ENCODE peak calls at places on chromosome 4, in nine cellular contexts. G is Peyer's patch, H is NB4, B is IMR-90, N is suprapubic skin, W is A549, K is stomach, S is transverse colon, D is H1. L is an unnamed sample.

GRCh38 chr4:119300072-119300387 is 21.9 kb downstream of the FABP2 start:
- DNase-seq in D (no peak), H (peak), N (peak), W (no peak), B (peak), G (peak), K (peak), S (peak), L (peak)

GRCh38 chr4:56653461-56654237 is 27.4 kb downstream of the HOPX start:
- DNase-seq in D (no peak), G (no peak), S (peak), W (no peak), H (peak), N (no peak), B (no peak), K (no peak), L (no peak)

GRCh38 chr4:36349904-36350554 is 68.6 kb downstream of the DTHD1 start:
- DNase-seq in H (no peak), G (no peak), S (no peak), B (no peak), W (no peak), D (no peak), N (no peak), K (no peak), L (no peak)

GRCh38 chr4:176781739-176782100 is 11.0 kb downstream of the VEGFC start:
- DNase-seq in D (no peak), H (no peak), N (no peak), S (no peak), K (no peak), B (no peak), G (no peak), W (no peak), L (no peak)

GRCh38 chr4:186723207-186724047 is at the start of gene FAT1:
- DNase-seq in B (peak), S (peak), K (peak), W (peak), D (no peak), H (no peak), G (no peak), N (peak), L (no peak)

GRCh38 chr4:21896767-21897166 is 51.8 kb downstream of the KCNIP4 start:
- DNase-seq in S (no peak), G (no peak), K (no peak), H (no peak), B (no peak), W (no peak), D (no peak), N (no peak), L (no peak)

GRCh38 chr4:110622841-110623709 is at the start of gene PITX2:
- DNase-seq in S (peak), B (peak), W (no peak), K (no peak), G (no peak), D (peak), N (peak), H (no peak), L (peak)

GRCh38 chr4:169107528-169107927 is 97.5 kb upstream of the CBR4 start:
- DNase-seq in W (no peak), G (no peak), B (no peak), K (no peak), H (no peak), S (no peak), D (no peak), N (no peak), L (no peak)

DNA sequence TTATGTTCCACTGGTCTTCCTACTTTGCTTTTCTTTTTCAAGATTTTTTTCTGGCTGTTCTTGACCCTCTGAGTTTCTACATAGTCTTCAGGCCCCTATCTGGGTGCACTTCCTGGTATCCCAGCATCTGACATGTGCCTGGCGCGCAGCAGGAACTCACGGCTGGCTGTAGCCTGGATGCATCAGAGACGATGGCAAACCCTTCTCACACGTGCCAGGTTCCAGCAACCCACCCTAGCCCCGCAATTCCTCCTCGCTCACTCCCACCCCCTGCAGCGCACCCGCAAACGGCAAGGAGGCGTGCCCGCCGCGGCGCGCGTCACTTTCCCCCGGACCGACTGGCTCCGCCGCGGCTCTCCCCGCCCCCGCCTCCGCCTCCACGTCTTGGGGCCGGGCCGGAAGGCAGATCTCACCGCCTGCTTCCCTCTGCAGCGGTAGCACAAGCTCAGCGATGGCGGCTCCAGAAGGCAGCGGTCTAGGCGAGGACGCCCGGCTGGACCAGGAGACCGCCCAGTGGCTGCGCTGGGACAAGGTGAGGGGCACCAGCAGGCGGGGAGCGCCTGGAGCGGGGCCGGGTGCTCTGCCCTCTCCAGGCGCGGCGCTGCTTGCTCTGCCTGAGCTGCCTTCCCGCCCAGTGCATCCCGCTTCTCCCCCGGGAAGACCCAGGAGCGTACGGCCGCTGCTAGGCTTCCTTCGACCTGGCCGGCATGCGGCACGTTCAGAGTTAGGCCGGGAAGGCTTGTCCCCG is at the start of gene PGM2:
- DNase-seq in H (peak), W (peak), N (peak), D (peak), K (peak), B (peak), S (peak), G (peak), L (peak)
- TF ChIP-seq POLR2A in H (peak), W (peak), N (peak), D (peak), K (no peak), B (peak), S (peak), G (peak), L (peak)

DNA sequence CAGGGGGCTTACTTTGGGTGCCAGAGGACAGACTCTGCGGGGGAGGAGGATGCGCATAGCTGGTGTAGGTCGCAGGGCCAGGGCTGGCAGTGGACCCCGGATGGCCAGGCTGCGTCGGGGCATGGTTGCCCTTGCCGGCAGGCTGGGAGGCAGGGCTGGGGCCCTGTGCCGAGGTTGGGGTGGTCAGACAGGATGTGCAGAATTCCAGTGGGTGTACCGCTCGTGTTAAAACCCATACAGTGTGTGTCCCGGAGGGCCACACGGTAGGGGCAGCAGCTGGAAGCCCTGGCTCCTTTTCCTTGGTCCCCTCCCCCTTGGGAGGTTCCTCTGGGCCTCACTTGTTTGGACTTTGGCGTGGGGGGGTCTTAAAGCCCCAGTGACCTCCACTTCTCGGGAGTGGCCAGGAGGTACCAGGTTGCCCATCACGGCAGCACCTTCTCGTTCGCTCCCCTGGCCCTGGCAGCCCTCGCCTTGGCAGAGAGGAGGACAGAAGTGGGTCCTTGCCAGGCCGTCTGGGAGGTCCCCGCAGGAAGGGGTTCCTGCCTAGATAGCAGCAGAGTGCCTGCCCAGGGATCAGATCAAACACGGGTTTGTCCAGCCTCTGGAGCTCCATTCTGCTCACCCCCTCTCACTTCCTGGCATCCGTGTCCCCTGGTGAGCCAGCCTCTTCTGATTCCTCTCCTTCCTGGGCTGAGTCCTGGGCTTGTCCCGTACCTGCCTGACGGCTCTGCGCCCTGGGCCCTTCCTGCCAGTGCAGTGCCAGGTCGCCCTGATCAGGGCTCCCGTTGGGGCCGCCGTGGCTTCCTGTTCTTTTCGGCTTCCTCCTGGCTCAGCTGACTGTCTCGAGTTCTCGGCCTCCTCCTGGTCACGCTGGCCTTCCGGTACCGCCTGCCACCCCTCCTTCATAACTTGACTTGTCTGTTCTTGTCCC is 56.7 kb upstream of the HGFAC start:
- DNase-seq in H (no peak), B (no peak), G (no peak), S (peak), D (no peak), N (no peak), W (no peak), K (no peak), L (peak)
- TF ChIP-seq POLR2A in H (no peak), B (no peak), G (no peak), S (peak), D (no peak), N (no peak), W (no peak), K (no peak), L (no peak)

GRCh38 chr4:96992443-96992842 is 1150.8 kb downstream of the STPG2 start:
- DNase-seq in K (no peak), B (no peak), D (no peak), H (no peak), W (no peak), G (no peak), N (no peak), S (no peak), L (no peak)
- TF ChIP-seq POLR2A in K (no peak), B (no peak), D (no peak), H (no peak), W (no peak), G (no peak), N (no peak), S (no peak), L (no peak)

DNA sequence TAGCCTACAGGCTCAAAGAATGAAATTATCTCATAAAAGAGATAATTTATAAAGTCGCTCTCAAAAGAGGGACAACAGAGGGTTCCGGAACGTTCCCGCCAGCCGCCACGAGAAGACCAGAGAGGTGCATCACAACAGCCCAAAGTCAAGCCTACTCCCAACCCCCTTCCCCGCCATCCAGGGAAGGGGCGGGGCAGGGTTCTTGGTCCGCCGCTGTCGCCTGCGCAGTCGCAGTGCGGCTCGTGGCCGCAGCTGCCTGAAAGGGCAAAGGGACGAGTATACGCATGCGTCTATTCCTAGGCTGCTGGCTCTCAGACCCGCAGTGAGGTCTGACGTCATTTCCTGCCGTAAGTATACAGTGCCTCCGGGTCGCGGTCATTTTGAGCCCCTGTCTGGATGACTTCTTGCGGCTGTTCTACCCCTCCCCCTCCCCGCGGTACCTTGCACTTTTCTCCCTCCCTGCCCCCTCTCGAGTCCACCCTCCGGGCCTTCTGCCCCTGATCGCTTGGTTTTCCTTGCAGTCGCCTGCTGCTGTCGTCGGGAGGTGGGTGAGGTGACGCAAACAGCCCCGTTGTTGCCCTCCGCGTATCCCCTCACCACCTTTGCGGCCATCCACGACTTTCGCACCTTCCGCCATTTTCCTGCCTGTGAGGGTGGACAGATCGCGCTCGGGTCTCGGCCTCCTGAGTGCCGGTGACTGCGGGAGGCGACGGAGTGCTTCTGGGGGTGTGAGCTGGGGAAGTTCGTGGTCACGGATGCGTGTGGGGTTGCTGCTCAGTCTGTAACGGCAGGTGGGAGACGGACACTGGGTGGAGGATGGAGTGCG is at the start of gene OCIAD1:
- DNase-seq in N (peak), W (peak), G (peak), B (peak), H (peak), S (peak), D (peak), K (peak), L (peak)
- TF ChIP-seq POLR2A in N (no peak), W (peak), G (no peak), B (peak), H (peak), S (peak), D (peak), K (peak), L (no peak)

DNA sequence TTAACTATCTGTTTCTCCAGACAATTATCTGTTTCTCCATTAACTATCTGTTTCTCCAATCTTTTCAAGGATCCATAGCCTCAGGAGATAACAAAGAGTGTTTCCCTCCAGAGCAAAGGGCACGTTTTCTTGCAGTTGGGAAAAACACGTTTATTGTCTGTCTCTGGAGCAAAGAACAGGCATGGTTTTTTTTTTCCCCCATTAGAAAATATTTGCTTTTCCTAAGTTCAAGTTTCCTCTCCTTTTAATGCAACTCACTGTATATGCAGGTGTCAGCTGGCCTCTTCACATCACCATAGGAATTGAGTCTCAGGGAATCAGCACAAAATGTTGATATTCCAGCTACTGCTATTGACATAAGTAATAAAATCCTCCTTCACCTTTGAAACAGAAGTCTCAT is 984.4 kb downstream of the RAB28 start:
- DNase-seq in S (peak), K (no peak), W (no peak), N (no peak), B (no peak), D (no peak), G (no peak), H (no peak), L (no peak)
- TF ChIP-seq POLR2A in S (no peak), K (no peak), W (no peak), N (no peak), B (no peak), D (no peak), G (no peak), H (no peak), L (no peak)

GRCh38 chr4:162683659-162684370 is 482.9 kb downstream of the NAF1 start:
- DNase-seq in D (no peak), H (no peak), K (no peak), G (no peak), S (no peak), N (no peak), B (no peak), W (peak), L (no peak)
- TF ChIP-seq POLR2A in D (no peak), H (no peak), K (no peak), G (no peak), S (no peak), N (no peak), B (no peak), W (no peak), L (no peak)

GRCh38 chr4:7516116-7516772 is 81.5 kb upstream of the PSAPL1 start:
- DNase-seq in S (no peak), H (no peak), W (no peak), N (no peak), B (no peak), G (no peak), D (no peak), K (no peak), L (no peak)
- TF ChIP-seq POLR2A in S (no peak), H (no peak), W (no peak), N (no peak), B (no peak), G (no peak), D (no peak), K (no peak), L (no peak)

GRCh38 chr4:152937535-152938236 is 1.6 kb downstream of the FHDC1 start:
- DNase-seq in H (peak), G (no peak), D (no peak), W (peak), S (peak), N (no peak), K (peak), B (peak), L (peak)

GRCh38 chr4:152937280-152937534 is 1.1 kb downstream of the FHDC1 start:
- DNase-seq in H (no peak), W (no peak), B (no peak), S (no peak), D (no peak), K (no peak), N (no peak), G (no peak), L (no peak)

GRCh38 chr4:152936446-152937279 is 540 bp downstream of the FHDC1 start:
- DNase-seq in K (peak), G (no peak), N (no peak), W (peak), S (peak), H (peak), D (no peak), B (peak), L (peak)

GRCh38 chr4:152935138-152935537 is 985 bp upstream of the FHDC1 start:
- DNase-seq in W (peak), H (peak), G (no peak), S (peak), K (peak), D (no peak), B (no peak), N (no peak), L (no peak)

GRCh38 chr4:152935661-152936445 is at the start of gene FHDC1:
- DNase-seq in S (peak), G (no peak), K (peak), B (no peak), N (peak), D (no peak), H (peak), W (peak), L (peak)
- TF ChIP-seq POLR2A in S (peak), G (peak), K (no peak), B (no peak), N (no peak), D (no peak), H (no peak), W (no peak), L (no peak)

GRCh38 chr4:82373816-82374740 is at the start of gene HNRNPD:
- DNase-seq in H (peak), N (peak), G (peak), D (peak), K (peak), W (peak), B (peak), S (peak), L (peak)

GRCh38 chr4:82376109-82376508 is 2.3 kb upstream of the HNRNPD start:
- DNase-seq in B (no peak), N (no peak), S (no peak), D (no peak), K (no peak), W (no peak), G (no peak), H (no peak), L (peak)

GRCh38 chr4:82371398-82371972 is 2.3 kb downstream of the HNRNPD start:
- DNase-seq in H (peak), K (no peak), D (no peak), G (no peak), N (no peak), W (no peak), S (no peak), B (peak), L (no peak)

GRCh38 chr4:82372502-82372873 is 1.3 kb downstream of the HNRNPD start:
- DNase-seq in W (peak), D (no peak), B (peak), S (peak), K (peak), N (no peak), G (peak), H (peak), L (peak)

DNA sequence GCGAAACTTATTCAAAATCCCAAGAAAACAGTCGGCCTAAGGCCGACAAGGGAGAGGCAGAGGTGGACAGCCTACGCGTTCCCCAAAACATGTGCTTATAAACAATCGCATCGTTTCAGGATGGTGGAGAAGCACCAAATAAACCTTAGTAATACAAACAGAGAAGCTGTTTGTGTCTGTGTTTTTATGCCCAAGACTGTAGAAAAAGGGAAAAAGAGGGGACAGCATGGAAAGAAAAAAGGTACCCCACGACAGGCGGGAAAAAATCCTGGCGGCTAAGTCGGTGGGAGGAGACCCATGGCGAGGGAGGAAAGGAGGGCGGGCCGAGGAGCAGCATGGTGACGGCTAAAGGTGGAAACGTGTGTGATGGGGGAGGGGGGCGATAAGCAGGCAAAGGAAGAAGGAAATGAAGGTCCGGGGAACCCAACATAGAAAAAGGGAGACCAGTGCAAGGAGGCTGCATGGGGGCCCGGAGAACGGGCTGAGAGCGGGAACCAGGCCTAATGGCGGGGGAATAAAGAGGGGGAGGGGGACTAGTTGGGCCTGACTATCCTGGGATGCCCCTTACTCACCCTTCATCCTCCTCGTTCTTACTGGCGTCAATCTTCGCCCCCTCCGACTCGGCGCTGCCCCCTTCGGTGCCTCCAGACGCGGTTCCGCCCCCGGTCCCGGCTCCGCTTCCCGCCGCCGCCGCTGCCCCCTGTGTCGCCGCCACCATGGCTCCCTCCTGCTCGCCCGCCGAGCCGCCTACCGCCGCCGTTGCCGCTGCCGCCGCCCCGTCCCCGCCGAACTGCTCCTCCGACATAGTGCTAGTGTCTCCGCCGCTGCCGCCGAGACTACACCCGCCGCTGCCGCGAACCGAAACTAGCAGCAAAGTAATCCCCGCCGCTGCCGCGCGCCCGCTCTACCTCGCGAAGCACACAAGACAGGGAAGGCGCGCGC is 646 bp downstream of the HNRNPD start:
- DNase-seq in K (peak), H (peak), S (peak), W (peak), D (peak), B (peak), N (peak), G (peak), L (peak)
- TF ChIP-seq POLR2A in K (no peak), H (no peak), S (no peak), W (no peak), D (peak), B (peak), N (no peak), G (no peak), L (no peak)

L was measured in spleen.